ENCODE peak calls at places on chromosomes 2 and 18, in four cellular contexts. Z, Q, A and N are unnamed samples.
A peak's percentile ranks its signal among the peaks of the same experiment; 100 is the strongest.

GRCh38 chr2:33441235-33441810 is 35.1 kb upstream of the RASGRP3 start:
- DNase-seq in Z (no peak), Q (peak; percentile 36), A (no peak), N (peak; percentile 67)

GRCh38 chr2:147288131-147288530 is 556.7 kb upstream of the ACVR2A start:
- DNase-seq in Z (no peak), Q (no peak), A (no peak), N (no peak)

GRCh38 chr2:239175181-239175580 is 225.6 kb downstream of the HDAC4 start:
- DNase-seq in Z (no peak), Q (no peak), A (no peak), N (no peak)

GRCh38 chr2:74077636-74078035 is 70.1 kb downstream of the BOLA3 start:
- DNase-seq in Z (no peak), Q (no peak), A (no peak), N (no peak)

GRCh38 chr2:2879776-2880175 is 497.8 kb downstream of the EIPR1 start:
- DNase-seq in Z (no peak), Q (no peak), A (no peak), N (no peak)

GRCh38 chr18:46720521-46720920 is 36.3 kb downstream of the ST8SIA5 start:
- DNase-seq in Z (no peak), Q (no peak), A (no peak), N (no peak)

GRCh38 chr2:183093857-183094657 is 15.5 kb downstream of the DUSP19 start:
- DNase-seq in Z (no peak), Q (no peak), A (no peak), N (no peak)

GRCh38 chr2:202034249-202035088 is 814 bp downstream of the FZD7 start:
- DNase-seq in Z (no peak), Q (peak; percentile 40), A (no peak), N (peak; percentile 68)

GRCh38 chr18:36187826-36188721 is 777 bp downstream of the MOCOS start:
- DNase-seq in Z (peak; percentile 55), Q (peak; percentile 25), A (no peak), N (peak; percentile 41)

GRCh38 chr2:121826036-121826435 is 70.6 kb downstream of the TSN start:
- DNase-seq in Z (no peak), Q (no peak), A (no peak), N (no peak)

GRCh38 chr2:7357993-7358392 is 440.8 kb downstream of the RNF144A start:
- DNase-seq in Z (no peak), Q (no peak), A (no peak), N (no peak)

GRCh38 chr2:45884126-45884525 is 232.7 kb downstream of the PRKCE start:
- DNase-seq in Z (no peak), Q (no peak), A (no peak), N (no peak)
- H3K4me1 ChIP-seq in Z (peaks cover 73% of the 10 kb centered on the region), Q (peaks cover 38% of the 10 kb centered on the region), A (no peaks in the 10 kb centered on the region), N (peaks cover 30% of the 10 kb centered on the region)

DNA sequence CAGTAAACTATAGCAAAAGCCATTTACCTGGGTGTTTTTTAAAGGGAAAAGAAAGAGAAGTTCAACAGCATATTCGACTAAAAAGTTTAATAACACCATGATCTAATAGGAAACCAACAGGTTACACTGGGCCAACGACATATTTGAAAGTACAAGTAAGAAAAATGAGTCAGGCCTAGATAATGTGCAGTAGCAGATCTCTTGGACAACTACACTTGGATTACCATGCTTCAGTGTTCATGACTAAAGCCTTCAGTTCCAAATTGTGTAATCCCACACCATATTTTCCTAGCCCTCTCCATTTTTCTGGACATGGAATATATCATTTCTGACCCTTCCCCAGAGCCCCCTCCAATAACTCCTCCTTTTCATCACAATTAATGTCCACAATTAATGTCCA is 39.1 kb upstream of the FIGN start:
- DNase-seq in Z (no peak), Q (no peak), A (no peak), N (peak; percentile 26)
- H3K4me1 ChIP-seq in Z (no peaks in the 10 kb centered on the region), Q (no peaks in the 10 kb centered on the region), A (no peaks in the 10 kb centered on the region), N (no peaks in the 10 kb centered on the region)

GRCh38 chr2:218217366-218218309 is 649 bp downstream of the ARPC2 start:
- DNase-seq in Z (peak; percentile 63), Q (peak; percentile 52), A (peak; percentile 52), N (peak; percentile 76)
- H3K4me1 ChIP-seq in Z (peaks cover 55% of the 10 kb centered on the region), Q (peaks cover 19% of the 10 kb centered on the region), A (peaks cover 41% of the 10 kb centered on the region), N (peaks cover 27% of the 10 kb centered on the region)

DNA sequence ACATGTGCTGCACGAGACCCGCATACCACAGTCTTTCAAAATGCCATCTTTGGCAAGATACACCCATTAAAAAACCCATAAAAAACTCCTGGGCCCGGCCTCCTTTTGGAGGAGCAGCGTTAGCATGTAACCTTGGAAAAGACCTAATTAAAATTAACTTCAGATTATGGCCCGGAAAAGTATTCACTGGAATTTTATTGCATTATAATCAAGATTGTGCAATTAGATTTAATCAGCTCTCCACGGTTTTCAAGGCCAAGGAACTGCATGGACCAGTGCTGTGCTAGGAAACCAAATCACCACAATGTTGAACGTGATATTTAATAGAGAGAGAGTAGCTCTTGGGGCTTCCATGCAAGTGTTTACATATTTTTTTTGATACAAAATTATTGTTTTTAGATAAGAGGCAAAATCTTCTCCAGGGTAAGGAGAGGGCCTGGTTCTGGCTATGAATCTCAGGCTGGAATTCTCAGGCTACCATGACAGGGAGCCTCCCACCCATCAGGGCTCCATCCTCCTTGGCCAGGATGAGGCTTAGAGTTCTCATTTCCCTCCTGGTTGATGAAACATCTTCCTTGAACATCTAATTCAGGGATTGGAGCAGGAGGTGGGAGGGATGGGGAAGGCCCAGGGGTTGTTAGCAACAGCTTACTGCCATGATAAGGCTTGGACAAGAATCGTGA is 82.0 kb upstream of the TTC39C start:
- DNase-seq in Z (no peak), Q (no peak), A (no peak), N (no peak)
- H3K4me1 ChIP-seq in Z (no peaks in the 10 kb centered on the region), Q (no peaks in the 10 kb centered on the region), A (peaks cover 28% of the 10 kb centered on the region), N (no peaks in the 10 kb centered on the region)

DNA sequence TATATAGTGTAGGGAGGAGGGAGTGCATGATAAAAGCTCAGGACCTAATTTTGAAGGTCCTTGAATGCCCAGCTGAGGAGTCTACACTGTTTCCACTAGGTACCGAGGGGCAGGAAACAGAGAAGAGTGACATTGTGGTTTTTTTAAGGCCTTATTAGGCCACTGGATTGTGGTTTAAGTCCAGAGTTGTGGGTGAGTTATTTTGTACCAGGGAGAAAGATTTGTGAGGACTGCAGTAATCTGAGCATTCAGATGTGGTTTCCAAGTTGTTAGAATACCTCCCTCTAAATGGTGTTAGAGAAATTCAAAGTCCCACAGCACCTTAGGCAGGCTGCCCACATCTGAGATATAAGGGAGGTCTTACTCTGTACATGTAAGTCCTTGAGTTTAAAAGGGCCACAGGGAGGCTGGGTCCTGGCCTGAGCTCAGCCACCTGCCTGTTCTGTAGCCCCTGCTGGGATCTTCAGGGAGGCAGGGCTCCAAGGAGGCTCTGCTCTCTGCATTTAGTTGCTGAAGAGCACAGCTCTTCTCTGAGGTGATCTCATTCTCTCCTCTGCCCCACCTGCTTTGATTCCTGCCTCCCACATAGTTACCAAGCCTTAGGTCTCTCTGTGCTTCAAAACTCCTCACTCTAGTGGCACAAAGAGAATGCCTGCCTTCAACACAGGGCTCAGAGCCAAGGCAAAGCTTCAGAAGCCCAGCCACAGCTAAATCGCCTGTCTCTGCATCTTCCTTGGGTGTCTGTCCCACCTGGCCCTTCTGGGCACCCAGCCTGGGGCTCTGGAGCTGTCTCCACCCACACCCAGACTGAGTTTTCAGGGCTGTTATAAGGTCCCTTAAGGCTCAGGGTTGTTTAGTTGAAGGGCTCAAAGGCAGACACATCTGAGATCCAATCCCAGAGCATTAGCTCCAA is 88.1 kb downstream of the VSNL1 start:
- DNase-seq in Z (no peak), Q (no peak), A (no peak), N (no peak)
- H3K4me1 ChIP-seq in Z (peaks cover 9% of the 10 kb centered on the region), Q (no peaks in the 10 kb centered on the region), A (no peaks in the 10 kb centered on the region), N (no peaks in the 10 kb centered on the region)

GRCh38 chr2:157418215-157418614 is 25.7 kb downstream of the CYTIP start:
- DNase-seq in Z (no peak), Q (no peak), A (no peak), N (no peak)

GRCh38 chr2:157415632-157416101 is 28.2 kb downstream of the CYTIP start:
- DNase-seq in Z (no peak), Q (no peak), A (no peak), N (no peak)

GRCh38 chr2:157411624-157412336 is 32.1 kb downstream of the CYTIP start:
- DNase-seq in Z (no peak), Q (no peak), A (no peak), N (no peak)

GRCh38 chr2:157413342-157414035 is 30.4 kb downstream of the CYTIP start:
- DNase-seq in Z (no peak), Q (no peak), A (peak; percentile 32), N (no peak)

GRCh38 chr2:157414050-157414449 is 29.8 kb downstream of the CYTIP start:
- DNase-seq in Z (no peak), Q (no peak), A (no peak), N (no peak)
- H3K4me1 ChIP-seq in Z (peaks cover 15% of the 10 kb centered on the region), Q (no peaks in the 10 kb centered on the region), A (peaks cover 81% of the 10 kb centered on the region), N (peaks cover 8% of the 10 kb centered on the region)

GRCh38 chr2:24939353-24939752 is 19.3 kb upstream of the ADCY3 start:
- DNase-seq in Z (no peak), Q (no peak), A (no peak), N (no peak)
- H3K4me1 ChIP-seq in Z (no peaks in the 10 kb centered on the region), Q (no peaks in the 10 kb centered on the region), A (no peaks in the 10 kb centered on the region), N (no peaks in the 10 kb centered on the region)

DNA sequence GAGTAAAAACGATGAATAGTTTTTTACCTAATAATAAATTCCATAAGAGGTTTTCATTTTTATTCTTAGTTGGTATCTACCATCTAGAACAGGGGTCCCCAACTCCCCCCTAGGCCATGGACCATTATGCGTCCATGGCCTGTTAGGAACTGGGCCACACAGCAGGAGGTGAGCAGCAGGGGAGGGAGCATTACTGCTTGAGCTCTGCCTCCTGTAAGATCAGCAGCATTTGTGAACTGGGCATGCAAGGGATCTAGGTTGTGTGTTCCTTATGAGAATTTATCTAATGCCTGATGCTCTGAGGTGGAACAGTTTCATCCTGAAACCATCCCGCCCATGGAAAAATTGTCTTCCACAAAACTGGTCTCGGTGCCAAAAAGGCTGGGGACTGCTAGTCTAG is 5.9 kb downstream of the TIA1 start:
- DNase-seq in Z (no peak), Q (no peak), A (no peak), N (no peak)
- H3K4me1 ChIP-seq in Z (peaks cover 52% of the 10 kb centered on the region), Q (no peaks in the 10 kb centered on the region), A (peaks cover 17% of the 10 kb centered on the region), N (peaks cover 8% of the 10 kb centered on the region)

GRCh38 chr18:58528011-58528367 is 100.9 kb downstream of the ALPK2 start:
- DNase-seq in Z (no peak), Q (no peak), A (no peak), N (no peak)

GRCh38 chr18:58525928-58526424 is 102.9 kb downstream of the ALPK2 start:
- DNase-seq in Z (no peak), Q (no peak), A (no peak), N (no peak)

GRCh38 chr18:58527116-58528010 is 101.5 kb downstream of the ALPK2 start:
- DNase-seq in Z (no peak), Q (no peak), A (no peak), N (peak; percentile 44)

GRCh38 chr18:58526425-58527115 is 102.3 kb downstream of the ALPK2 start:
- DNase-seq in Z (no peak), Q (no peak), A (no peak), N (peak; percentile 39)

GRCh38 chr18:58525517-58525916 is 103.4 kb downstream of the ALPK2 start:
- DNase-seq in Z (no peak), Q (no peak), A (no peak), N (no peak)
- H3K4me1 ChIP-seq in Z (no peaks in the 10 kb centered on the region), Q (no peaks in the 10 kb centered on the region), A (peaks cover 4% of the 10 kb centered on the region), N (peaks cover 21% of the 10 kb centered on the region)